ENCODE peak calls at places on chromosomes 7 and 10, in four cellular contexts. S is K562, M is endothelial cell of umbilical vein, R is NT2/D1. C is an unnamed sample.

GRCh38 chr10:11472158-11472753 is 139.2 kb downstream of the USP6NL start:
- DNase-seq in M (peak; percentile 40), R (peak; percentile 58), S (peak; percentile 71), C (peak; percentile 66)

GRCh38 chr7:120171406-120171805 is 101.6 kb upstream of the KCND2 start:
- DNase-seq in M (no peak), S (no peak), R (no peak), C (no peak)

GRCh38 chr7:145184956-145185355 is 349.1 kb upstream of the TPK1 start:
- DNase-seq in S (no peak), R (no peak), M (no peak), C (no peak)

GRCh38 chr10:8402469-8403074 is 348.1 kb downstream of the GATA3 start:
- DNase-seq in R (no peak), M (no peak), S (no peak), C (no peak)

GRCh38 chr10:128958881-128959690 is 508.0 kb upstream of the MGMT start:
- DNase-seq in S (no peak), M (no peak), R (no peak), C (no peak)

GRCh38 chr7:121398246-121398645 is 2.1 kb upstream of the FAM3C start:
- DNase-seq in R (no peak), S (no peak), M (no peak), C (no peak)

GRCh38 chr10:124943301-124944092 is 1.6 kb downstream of the ZRANB1 start:
- DNase-seq in S (peak; percentile 0), R (no peak), M (no peak), C (no peak)

GRCh38 chr7:159205833-159206232 is 61.2 kb upstream of the VIPR2 start:
- DNase-seq in M (no peak), S (no peak), R (no peak), C (no peak)

GRCh38 chr10:129035052-129035805 is 431.8 kb upstream of the MGMT start:
- DNase-seq in S (no peak), M (peak; percentile 90), R (no peak), C (no peak)

GRCh38 chr7:147438216-147438615 is 1152.3 kb upstream of the C7orf33 start:
- DNase-seq in S (no peak), R (no peak), M (no peak), C (no peak)

GRCh38 chr7:113198226-113198625 is 79.9 kb upstream of the SMIM30 start:
- DNase-seq in R (no peak), M (no peak), S (no peak), C (no peak)

GRCh38 chr10:71780161-71780560 is 6.8 kb upstream of the VSIR start:
- DNase-seq in M (no peak), S (no peak), R (no peak), C (no peak)

GRCh38 chr7:6533893-6534804 is 17.1 kb downstream of the GRID2IP start:
- DNase-seq in R (no peak), S (no peak), M (peak; percentile 8), C (no peak)

GRCh38 chr10:79418274-79418673 is 27.1 kb downstream of the ZCCHC24 start:
- DNase-seq in S (no peak), R (no peak), M (no peak), C (no peak)

GRCh38 chr7:104980969-104981670 is 32.9 kb upstream of the KMT2E start:
- DNase-seq in S (peak; percentile 75), M (peak; percentile 82), R (no peak), C (no peak)

GRCh38 chr10:75098902-75099673 is 12.4 kb upstream of the SAMD8 start:
- DNase-seq in S (no peak), R (no peak), M (no peak), C (no peak)

GRCh38 chr10:47294057-47294456 is 5.9 kb upstream of the GDF10 start:
- DNase-seq in S (no peak), R (no peak), M (no peak), C (no peak)

GRCh38 chr7:37194943-37195342 is 253.7 kb downstream of the ELMO1 start:
- DNase-seq in M (no peak), S (no peak), R (no peak), C (no peak)

GRCh38 chr10:61903991-61904350 is 2.5 kb downstream of the ARID5B start:
- DNase-seq in S (no peak), R (no peak), M (peak; percentile 59), C (no peak)

GRCh38 chr7:28885771-28886170 is 72.4 kb downstream of the TRIL start:
- DNase-seq in R (no peak), M (no peak), S (no peak), C (no peak)

GRCh38 chr7:28890137-28890536 is 68.0 kb downstream of the TRIL start:
- DNase-seq in M (no peak), S (no peak), R (peak; percentile 47), C (no peak)

GRCh38 chr7:28893888-28894287 is 64.2 kb downstream of the TRIL start:
- DNase-seq in R (no peak), M (no peak), S (no peak), C (no peak)

GRCh38 chr7:28891192-28891872 is 66.8 kb downstream of the TRIL start:
- DNase-seq in S (no peak), M (no peak), R (no peak), C (no peak)

DNA sequence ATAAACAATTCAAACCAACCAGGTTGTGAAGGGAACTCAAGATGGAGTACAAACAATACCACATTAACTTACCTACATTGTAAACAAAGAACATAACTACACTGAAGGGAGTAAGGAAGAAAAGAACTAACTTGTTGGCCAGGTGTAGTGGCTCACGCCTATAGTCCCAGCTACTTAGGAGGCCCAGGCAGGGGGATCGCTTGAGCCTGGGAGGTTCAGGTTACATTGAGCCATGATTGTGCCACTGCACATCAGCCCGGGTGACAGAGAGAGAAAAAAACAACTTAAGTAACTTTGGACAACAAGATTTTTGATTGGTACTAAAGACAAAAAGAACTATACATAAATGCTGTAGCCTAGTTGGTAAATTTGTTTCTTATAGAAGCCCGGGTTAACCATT is 68.8 kb downstream of the TRIL start:
- DNase-seq in M (no peak), S (no peak), R (no peak), C (no peak)
- H3K9ac ChIP-seq in M (no peak overlapping the region), S (no peak overlapping the region), R (no peak overlapping the region), C (no peak overlapping the region)

GRCh38 chr7:130734525-130735272 is 692 bp upstream of the KLF14 start:
- DNase-seq in M (peak; percentile 53), R (no peak), S (no peak), C (no peak)
- H3K9ac ChIP-seq in M (no peak overlapping the region), R (no peak overlapping the region), S (peak overlapping the region; percentile 83), C (no peak overlapping the region)

DNA sequence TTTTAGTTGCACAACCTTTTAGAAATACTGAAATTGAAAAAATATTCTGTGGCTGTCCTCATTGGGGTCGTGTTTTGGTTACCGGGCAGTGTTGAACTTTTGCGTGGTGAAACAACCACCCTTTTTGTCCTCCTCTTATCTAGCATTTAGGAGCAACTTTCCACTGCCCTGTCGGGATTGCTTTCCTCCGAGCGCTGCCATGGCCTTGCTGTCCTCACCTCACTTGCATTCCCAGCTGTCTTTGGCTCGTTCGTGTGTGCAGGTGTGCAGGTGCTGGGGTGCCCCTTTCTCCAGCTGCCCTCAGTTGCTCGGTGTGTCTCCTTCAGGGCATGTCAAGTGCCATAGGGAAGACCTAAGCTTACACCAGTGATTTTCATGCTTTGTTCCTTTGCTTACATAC is 116.9 kb upstream of the GJD4 start:
- DNase-seq in S (no peak), M (no peak), R (no peak), C (no peak)
- H3K9ac ChIP-seq in S (no peak overlapping the region), M (no peak overlapping the region), R (no peak overlapping the region), C (no peak overlapping the region)

DNA sequence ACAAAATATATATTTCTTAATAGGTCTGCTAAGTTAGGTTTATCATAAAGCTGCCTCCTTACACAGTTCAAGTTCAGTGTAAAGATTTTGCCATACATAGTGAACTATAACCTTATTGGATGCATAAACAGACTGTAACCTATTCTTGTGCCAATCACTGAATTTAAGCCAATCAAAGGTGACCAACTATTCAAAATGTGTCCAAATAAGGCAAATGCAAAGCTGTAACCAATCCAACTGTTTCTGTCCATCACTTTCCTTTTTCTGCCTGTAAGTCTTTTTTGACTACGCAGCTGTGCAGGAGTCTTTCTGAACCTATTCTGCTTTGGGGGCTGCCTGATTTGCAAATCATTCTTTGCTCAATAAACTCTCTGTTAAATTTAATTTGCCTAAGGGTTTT is 11.6 kb upstream of the DNMBP start:
- DNase-seq in S (no peak), M (no peak), R (no peak), C (no peak)
- H3K9ac ChIP-seq in S (no peak overlapping the region), M (no peak overlapping the region), R (no peak overlapping the region), C (no peak overlapping the region)

DNA sequence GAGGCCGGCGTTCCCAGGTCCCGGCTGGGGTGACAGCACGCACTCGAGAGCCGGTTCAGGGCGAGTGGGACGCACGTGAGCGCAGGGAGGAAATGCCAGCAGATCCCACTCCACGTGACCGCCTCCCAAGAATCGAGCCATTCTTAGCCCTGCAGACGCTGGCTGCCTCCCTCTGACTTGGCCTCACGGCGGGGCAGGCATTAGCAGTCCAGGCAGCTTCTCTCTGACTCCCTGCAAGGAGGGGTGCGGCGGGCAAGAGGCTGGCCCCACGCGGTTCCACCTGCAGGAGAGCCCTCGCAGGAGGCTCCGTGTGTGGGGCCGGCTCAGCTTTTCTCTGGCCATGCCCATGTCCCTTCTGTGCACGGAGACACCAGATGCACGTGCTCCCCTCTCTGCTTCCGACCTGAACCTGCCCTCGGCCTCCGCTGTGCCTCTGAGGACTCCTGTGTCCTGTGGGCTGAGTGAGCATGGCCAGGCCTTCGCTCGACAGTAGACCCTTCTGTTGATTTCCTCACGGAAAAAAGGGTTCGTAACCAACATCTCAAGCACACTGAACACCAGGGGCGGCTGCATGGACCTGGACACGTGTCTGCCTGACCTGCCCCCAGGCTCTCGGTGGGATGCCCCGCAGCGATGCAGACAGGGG is 10.2 kb downstream of the GPR146 start:
- DNase-seq in R (no peak), S (no peak), M (peak; percentile 37), C (no peak)
- H3K9ac ChIP-seq in R (no peak overlapping the region), S (peak overlapping the region; percentile 90), M (no peak overlapping the region), C (no peak overlapping the region)

C was measured in colonic mucosa.